ENCODE peak calls at places on chromosomes 11 and 22, in seven cellular contexts. One of them, this sample, is unnamed.

GRCh38 chr11:14793546-14793945 is 98.5 kb downstream of the CYP2R1 start:
- DNase-seq in CD8-positive, alpha-beta T cell: no peak
- DNase-seq in astrocyte of the spinal cord: no peak
- DNase-seq in fibroblast of lung: no peak
- DNase-seq in mesenchymal stem cell: no peak
- DNase-seq in activated T-cell treated with anti-CD3 and anti-CD28 coated beads, Interleukin-2, amount 50 U/mL, for 1 hour: no peak
- DNase-seq in kidney: no peak
- DNase-seq in this sample: no peak

GRCh38 chr11:19393119-19393518 is 152.4 kb upstream of the E2F8 start:
- DNase-seq in mesenchymal stem cell: no peak
- DNase-seq in fibroblast of lung: no peak
- DNase-seq in kidney: no peak
- DNase-seq in astrocyte of the spinal cord: no peak
- DNase-seq in activated T-cell treated with anti-CD3 and anti-CD28 coated beads, Interleukin-2, amount 50 U/mL, for 1 hour: no peak
- DNase-seq in CD8-positive, alpha-beta T cell: no peak
- DNase-seq in this sample: no peak

GRCh38 chr11:44661311-44661717 is 65.4 kb upstream of the TSPAN18 start:
- DNase-seq in CD8-positive, alpha-beta T cell: no peak
- DNase-seq in activated T-cell treated with anti-CD3 and anti-CD28 coated beads, Interleukin-2, amount 50 U/mL, for 1 hour: no peak
- DNase-seq in astrocyte of the spinal cord: no peak
- DNase-seq in fibroblast of lung: no peak
- DNase-seq in kidney: no peak
- DNase-seq in mesenchymal stem cell: no peak
- DNase-seq in this sample: no peak

GRCh38 chr22:39873963-39874362 is 19.6 kb downstream of the ENTHD1 start:
- DNase-seq in fibroblast of lung: no peak
- DNase-seq in activated T-cell treated with anti-CD3 and anti-CD28 coated beads, Interleukin-2, amount 50 U/mL, for 1 hour: no peak
- DNase-seq in kidney: no peak
- DNase-seq in mesenchymal stem cell: no peak
- DNase-seq in CD8-positive, alpha-beta T cell: no peak
- DNase-seq in astrocyte of the spinal cord: no peak
- DNase-seq in this sample: no peak

GRCh38 chr11:19232910-19233503 is 7.7 kb downstream of the E2F8 start:
- DNase-seq in fibroblast of lung: peak
- DNase-seq in astrocyte of the spinal cord: peak
- DNase-seq in activated T-cell treated with anti-CD3 and anti-CD28 coated beads, Interleukin-2, amount 50 U/mL, for 1 hour: no peak
- DNase-seq in kidney: no peak
- DNase-seq in mesenchymal stem cell: peak
- DNase-seq in CD8-positive, alpha-beta T cell: no peak
- DNase-seq in this sample: peak

GRCh38 chr11:86637976-86638375 is 34.4 kb downstream of the ME3 start:
- DNase-seq in CD8-positive, alpha-beta T cell: no peak
- DNase-seq in astrocyte of the spinal cord: peak
- DNase-seq in fibroblast of lung: no peak
- DNase-seq in activated T-cell treated with anti-CD3 and anti-CD28 coated beads, Interleukin-2, amount 50 U/mL, for 1 hour: no peak
- DNase-seq in mesenchymal stem cell: peak
- DNase-seq in kidney: no peak
- DNase-seq in this sample: no peak

GRCh38 chr11:60959445-60959844 is 7.5 kb upstream of the SLC15A3 start:
- DNase-seq in kidney: no peak
- DNase-seq in astrocyte of the spinal cord: no peak
- DNase-seq in activated T-cell treated with anti-CD3 and anti-CD28 coated beads, Interleukin-2, amount 50 U/mL, for 1 hour: no peak
- DNase-seq in fibroblast of lung: no peak
- DNase-seq in CD8-positive, alpha-beta T cell: no peak
- DNase-seq in mesenchymal stem cell: no peak
- DNase-seq in this sample: no peak

GRCh38 chr11:61957028-61957770 is 7.0 kb downstream of the BEST1 start:
- DNase-seq in mesenchymal stem cell: no peak
- DNase-seq in activated T-cell treated with anti-CD3 and anti-CD28 coated beads, Interleukin-2, amount 50 U/mL, for 1 hour: no peak
- DNase-seq in fibroblast of lung: no peak
- DNase-seq in kidney: no peak
- DNase-seq in astrocyte of the spinal cord: no peak
- DNase-seq in CD8-positive, alpha-beta T cell: no peak
- DNase-seq in this sample: no peak

GRCh38 chr22:39012525-39013516 is 1.2 kb upstream of the APOBEC3C start:
- DNase-seq in astrocyte of the spinal cord: no peak
- DNase-seq in mesenchymal stem cell: no peak
- DNase-seq in activated T-cell treated with anti-CD3 and anti-CD28 coated beads, Interleukin-2, amount 50 U/mL, for 1 hour: no peak
- DNase-seq in kidney: no peak
- DNase-seq in fibroblast of lung: no peak
- DNase-seq in CD8-positive, alpha-beta T cell: no peak
- DNase-seq in this sample: no peak

GRCh38 chr11:85815186-85815911 is 4.4 kb upstream of the SYTL2 start:
- DNase-seq in activated T-cell treated with anti-CD3 and anti-CD28 coated beads, Interleukin-2, amount 50 U/mL, for 1 hour: no peak
- DNase-seq in CD8-positive, alpha-beta T cell: no peak
- DNase-seq in astrocyte of the spinal cord: peak
- DNase-seq in fibroblast of lung: peak
- DNase-seq in mesenchymal stem cell: no peak
- DNase-seq in kidney: no peak
- DNase-seq in this sample: peak

GRCh38 chr11:124108158-124108557 is 7.1 kb upstream of the VWA5A start:
- DNase-seq in astrocyte of the spinal cord: peak
- DNase-seq in fibroblast of lung: peak
- DNase-seq in CD8-positive, alpha-beta T cell: no peak
- DNase-seq in activated T-cell treated with anti-CD3 and anti-CD28 coated beads, Interleukin-2, amount 50 U/mL, for 1 hour: no peak
- DNase-seq in mesenchymal stem cell: peak
- DNase-seq in kidney: no peak
- DNase-seq in this sample: peak

This sample was measured in SW480.